ENCODE peak calls at places on chromosomes 1 and 21, in six cellular contexts. K, E, S, P, N and B are unnamed samples.

GRCh38 chr1:26530898-26531598 is 1.5 kb downstream of the RPS6KA1 start:
- DNase-seq in K (peak; percentile 65), E (peak; percentile 75), S (peak; percentile 87), P (no peak), N (peak; percentile 82), B (peak; percentile 94)

GRCh38 chr21:36747815-36748381 is 49.0 kb downstream of the SIM2 start:
- DNase-seq in K (no peak), E (peak; percentile 70), S (peak; percentile 23), P (no peak), N (no peak), B (peak; percentile 70)

GRCh38 chr1:79497193-79497773 is 490.8 kb upstream of the ADGRL4 start:
- DNase-seq in K (peak; percentile 10), E (peak; percentile 8), S (peak; percentile 3), P (no peak), N (no peak), B (peak; percentile 42)

GRCh38 chr1:53061123-53061858 is 722 bp upstream of the PODN start:
- DNase-seq in K (no peak), E (no peak), S (no peak), P (no peak), N (no peak), B (no peak)

GRCh38 chr1:247077768-247078314 is 770 bp downstream of the ZNF670 start:
- DNase-seq in K (no peak), E (no peak), S (peak; percentile 20), P (peak; percentile 8), N (no peak), B (no peak)

GRCh38 chr1:206992815-206993214 is 22.6 kb upstream of the FCAMR start:
- DNase-seq in K (no peak), E (no peak), S (peak; percentile 19), P (no peak), N (no peak), B (no peak)

GRCh38 chr1:24635195-24635843 is 7.8 kb upstream of the SRRM1 start:
- DNase-seq in K (peak; percentile 65), E (peak; percentile 71), S (peak; percentile 72), P (no peak), N (no peak), B (no peak)

GRCh38 chr1:99217599-99217998 is 46.7 kb upstream of the PLPPR4 start:
- DNase-seq in K (no peak), E (no peak), S (no peak), P (no peak), N (peak; percentile 3), B (no peak)

GRCh38 chr1:152179566-152179965 is 20.5 kb upstream of the RPTN start:
- DNase-seq in K (no peak), E (no peak), S (no peak), P (no peak), N (no peak), B (no peak)

GRCh38 chr1:184866582-184866981 is 107.7 kb downstream of the NIBAN1 start:
- DNase-seq in K (no peak), E (no peak), S (no peak), P (no peak), N (no peak), B (no peak)

GRCh38 chr1:11691928-11692711 is 610 bp downstream of the DRAXIN start:
- DNase-seq in K (no peak), E (no peak), S (no peak), P (no peak), N (no peak), B (no peak)

GRCh38 chr1:110765640-110766335 is 91.0 kb upstream of the KCNA3 start:
- DNase-seq in K (peak; percentile 10), E (peak; percentile 65), S (peak; percentile 25), P (no peak), N (no peak), B (peak; percentile 47)

GRCh38 chr21:32494946-32495703 is 82.6 kb downstream of the EVA1C start:
- DNase-seq in K (no peak), E (no peak), S (no peak), P (no peak), N (no peak), B (no peak)
- TF ChIP-seq ZNF274 in K (no peak), E (no peak), S (no peak), P (no peak), N (no peak), B (no peak)

GRCh38 chr1:196306421-196306820 is 301.8 kb downstream of the KCNT2 start:
- DNase-seq in K (no peak), E (no peak), S (no peak), P (no peak), N (peak; percentile 68), B (no peak)
- TF ChIP-seq YY1 in K (no peak), E (no peak), S (no peak), P (no peak), N (no peak), B (no peak)

GRCh38 chr1:157963713-157964112 is 29.7 kb upstream of the KIRREL1 start:
- DNase-seq in K (peak; percentile 39), E (peak; percentile 67), S (peak; percentile 48), P (no peak), N (peak; percentile 17), B (peak; percentile 70)
- TF ChIP-seq ZNF274 in K (no peak), E (no peak), S (no peak), P (no peak), N (no peak), B (no peak)

DNA sequence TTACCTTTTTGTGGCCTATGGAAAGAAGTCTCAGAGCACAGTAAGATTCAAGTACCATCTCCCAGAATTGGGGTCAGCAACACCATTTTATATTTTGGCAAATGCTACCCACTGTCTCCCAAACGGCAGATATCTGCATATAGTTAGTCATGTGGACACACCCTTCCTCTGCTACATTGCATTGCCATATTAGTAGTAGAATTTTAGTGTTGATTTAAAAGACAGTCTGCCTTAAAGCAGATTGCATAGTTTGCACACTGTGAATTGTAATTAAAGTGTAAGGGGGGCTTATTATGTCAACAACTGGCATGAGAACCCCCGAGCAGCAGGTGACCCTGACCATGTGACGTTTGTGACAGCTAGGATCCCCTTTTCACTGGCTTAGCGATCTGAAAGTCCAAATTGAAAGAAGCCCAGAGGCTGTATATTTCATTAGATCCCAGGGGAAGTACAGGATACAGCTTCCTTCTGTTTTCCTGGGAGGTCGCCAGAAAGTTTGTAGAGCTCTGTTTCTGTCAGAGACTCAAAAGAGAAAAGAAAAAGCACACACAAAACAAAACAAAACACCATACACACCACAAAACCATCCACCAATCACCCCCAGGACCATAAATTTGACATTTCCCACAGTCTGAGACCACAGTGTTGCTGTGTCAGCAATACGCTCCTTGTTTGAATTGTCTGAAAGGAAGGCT is 172.4 kb downstream of the NFIA start:
- DNase-seq in K (no peak), E (no peak), S (no peak), P (no peak), N (no peak), B (no peak)
- TF ChIP-seq YY1 in K (no peak), E (no peak), S (no peak), P (no peak), N (no peak), B (no peak)

GRCh38 chr1:96306809-96307208 is 414.8 kb upstream of the PTBP2 start:
- DNase-seq in K (no peak), E (no peak), S (no peak), P (no peak), N (no peak), B (no peak)

GRCh38 chr1:96308314-96308713 is 413.3 kb upstream of the PTBP2 start:
- DNase-seq in K (no peak), E (no peak), S (no peak), P (no peak), N (no peak), B (no peak)

GRCh38 chr1:96313216-96313615 is 408.4 kb upstream of the PTBP2 start:
- DNase-seq in K (no peak), E (no peak), S (no peak), P (no peak), N (no peak), B (no peak)

GRCh38 chr1:96309783-96310182 is 411.8 kb upstream of the PTBP2 start:
- DNase-seq in K (no peak), E (no peak), S (no peak), P (no peak), N (no peak), B (no peak)
- TF ChIP-seq ZNF274 in K (no peak), E (no peak), S (no peak), P (no peak), N (no peak), B (no peak)